ENCODE peak calls at places on chromosomes 7 and 10, in five cellular contexts. G, I, S, H and T are unnamed samples.

GRCh38 chr7:45087301-45088145 is 1.2 kb downstream of the NACAD start:
- DNase-seq in G (no peak), H (no peak), I (no peak), S (no peak), T (no peak)

GRCh38 chr7:14748461-14748860 is 154.1 kb downstream of the DGKB start:
- DNase-seq in I (peak), H (no peak), G (no peak), S (no peak), T (no peak)

GRCh38 chr10:96502561-96503267 is 11.0 kb downstream of the TLL2 start:
- DNase-seq in S (no peak), G (no peak), H (no peak), I (no peak), T (no peak)

GRCh38 chr7:45143616-45144015 is 14.0 kb upstream of the RAMP3 start:
- DNase-seq in I (no peak), H (no peak), G (no peak), S (no peak), T (no peak)

GRCh38 chr7:4103352-4104091 is 578.6 kb upstream of the FOXK1 start:
- DNase-seq in G (no peak), I (peak), H (no peak), S (no peak), T (no peak)

GRCh38 chr7:1679966-1680730 is 10.1 kb downstream of the ELFN1 start:
- DNase-seq in G (no peak), H (no peak), S (no peak), I (no peak), T (no peak)

GRCh38 chr10:49139866-49140195 is 6.0 kb upstream of the FAM170B start:
- DNase-seq in S (peak), H (no peak), G (no peak), I (peak), T (no peak)

GRCh38 chr10:132652446-132652845 is 114.9 kb downstream of the INPP5A start:
- DNase-seq in I (no peak), S (no peak), H (no peak), G (no peak), T (no peak)

GRCh38 chr10:55374060-55374459 is 573.0 kb upstream of the PCDH15 start:
- DNase-seq in S (no peak), I (no peak), H (no peak), G (no peak), T (no peak)

GRCh38 chr10:21449288-21449966 is 76.1 kb downstream of the SKIDA1 start:
- DNase-seq in G (no peak), I (no peak), S (no peak), H (no peak), T (no peak)

GRCh38 chr7:2698581-2699288 is 10.7 kb downstream of the AMZ1 start:
- DNase-seq in H (no peak), G (peak), I (no peak), S (no peak), T (no peak)

GRCh38 chr10:80619036-80619435 is 81.3 kb downstream of the SH2D4B start:
- DNase-seq in H (no peak), G (no peak), I (no peak), S (no peak), T (no peak)

GRCh38 chr10:6211341-6212265 is 8.9 kb downstream of the PFKFB3 start:
- DNase-seq in I (no peak), G (no peak), S (no peak), H (no peak), T (no peak)

GRCh38 chr7:90412458-90413184 is 9.4 kb downstream of the CLDN12 start:
- DNase-seq in H (no peak), I (no peak), S (no peak), G (peak), T (no peak)

GRCh38 chr7:112699725-112700513 is 90.3 kb downstream of the TMEM168 start:
- DNase-seq in G (no peak), H (no peak), S (no peak), I (no peak), T (no peak)

GRCh38 chr7:106166651-106167342 is 54.7 kb upstream of the SYPL1 start:
- DNase-seq in I (peak), S (peak), H (peak), G (peak), T (no peak)

GRCh38 chr10:31804416-31804815 is 124.2 kb downstream of the ARHGAP12 start:
- DNase-seq in S (no peak), G (no peak), I (no peak), H (no peak), T (no peak)

GRCh38 chr7:32879460-32879859 is 12.1 kb downstream of the KBTBD2 start:
- DNase-seq in I (no peak), G (no peak), S (no peak), H (no peak), T (no peak)

GRCh38 chr10:73744690-73744994 is 470 bp downstream of the SEC24C start:
- DNase-seq in I (peak), S (peak), H (peak), G (peak), T (peak)

GRCh38 chr7:756928-757560 is 30.0 kb upstream of the PRKAR1B start:
- DNase-seq in H (no peak), G (no peak), S (no peak), I (no peak), T (no peak)

GRCh38 chr7:832968-833424 is 720 bp downstream of the SUN1 start:
- DNase-seq in H (no peak), I (no peak), G (no peak), S (no peak), T (no peak)

GRCh38 chr7:67309764-67310548 is 313.3 kb downstream of the TYW1 start:
- DNase-seq in I (no peak), S (no peak), G (no peak), H (no peak), T (no peak)

GRCh38 chr10:72692057-72692891 is at the start of gene MCU:
- DNase-seq in G (peak), H (peak), I (no peak), S (no peak), T (peak)

GRCh38 chr10:87836098-87836497 is 18.1 kb upstream of the ATAD1 start:
- DNase-seq in S (no peak), I (no peak), H (no peak), G (no peak), T (no peak)

GRCh38 chr10:88672041-88672440 is 7.8 kb downstream of the LIPF start:
- DNase-seq in G (no peak), I (no peak), H (no peak), S (no peak), T (no peak)

GRCh38 chr10:51007781-51008180 is 66.5 kb upstream of the PRKG1 start:
- DNase-seq in H (no peak), S (no peak), G (no peak), I (no peak), T (no peak)

GRCh38 chr10:16182688-16183087 is 254.1 kb upstream of the PTER start:
- DNase-seq in G (no peak), I (no peak), S (no peak), H (no peak), T (no peak)